ENCODE peak calls at places on chromosomes 2 and 18, in nine cellular contexts. Z is A549, F is OCI-LY7, Q is HepG2, V is IMR-90, C is PC-9, A is fibroblast of lung, I is GM23338, R is neural progenitor cell. W is an unnamed sample.

GRCh38 chr2:147572622-147573021 is 272.2 kb upstream of the ACVR2A start:
- DNase-seq in R (no peak), Q (no peak), A (no peak), I (no peak), C (no peak), Z (no peak), V (no peak), F (no peak), W (peak)

GRCh38 chr18:68763082-68763481 is 34.8 kb upstream of the CCDC102B start:
- DNase-seq in R (no peak), F (no peak), Q (no peak), Z (no peak), A (peak), I (no peak), V (peak), C (no peak), W (peak)

GRCh38 chr18:377088-377487 is 109.2 kb upstream of the THOC1 start:
- DNase-seq in Z (no peak), F (no peak), C (no peak), I (peak), A (no peak), V (no peak), Q (no peak), R (no peak), W (no peak)

GRCh38 chr2:212416126-212416525 is 122.5 kb downstream of the ERBB4 start:
- DNase-seq in R (no peak), A (no peak), Q (no peak), C (no peak), Z (no peak), I (no peak), F (no peak), V (no peak), W (no peak)

GRCh38 chr2:240920783-240921231 is 14.7 kb downstream of the CROCC2 start:
- DNase-seq in V (no peak), C (no peak), R (no peak), A (no peak), F (no peak), I (no peak), Q (no peak), Z (no peak), W (no peak)

GRCh38 chr2:171128461-171128860 is 32.2 kb downstream of the TLK1 start:
- DNase-seq in Q (no peak), R (no peak), I (no peak), F (no peak), A (no peak), C (no peak), V (no peak), Z (no peak), W (no peak)

GRCh38 chr2:150983498-150983897 is 278.2 kb downstream of the RBM43 start:
- DNase-seq in Q (no peak), I (peak), C (no peak), V (no peak), F (no peak), R (no peak), Z (no peak), A (no peak), W (no peak)

GRCh38 chr2:28902584-28902983 is 8.1 kb downstream of the WDR43 start:
- DNase-seq in C (no peak), V (no peak), I (no peak), A (no peak), F (no peak), Q (no peak), Z (no peak), R (no peak), W (no peak)

GRCh38 chr2:117027646-117028045 is 786.8 kb upstream of the DDX18 start:
- DNase-seq in I (no peak), A (no peak), Q (no peak), V (no peak), C (no peak), R (no peak), Z (no peak), F (no peak), W (no peak)

GRCh38 chr18:28208268-28208667 is 31.3 kb upstream of the CDH2 start:
- DNase-seq in Z (no peak), I (no peak), F (no peak), R (no peak), A (no peak), Q (no peak), C (no peak), V (no peak), W (no peak)

GRCh38 chr2:170847716-170848115 is 31.0 kb downstream of the GAD1 start:
- DNase-seq in V (no peak), A (no peak), C (no peak), R (no peak), Z (no peak), Q (no peak), F (no peak), I (no peak), W (no peak)

GRCh38 chr2:241025639-241026038 is 27.2 kb downstream of the SNED1 start:
- DNase-seq in Z (no peak), I (no peak), V (no peak), Q (no peak), R (no peak), A (no peak), F (no peak), C (no peak), W (no peak)

GRCh38 chr2:186991766-186992417 is 142.9 kb upstream of the ZSWIM2 start:
- DNase-seq in R (no peak), V (no peak), F (no peak), Z (no peak), C (no peak), Q (no peak), I (no peak), A (no peak), W (peak)

GRCh38 chr18:12842459-12843380 is 41.3 kb downstream of the PTPN2 start:
- DNase-seq in V (no peak), C (no peak), Q (no peak), A (peak), F (no peak), Z (no peak), I (peak), R (no peak), W (no peak)

GRCh38 chr2:26482211-26483026 is 4.5 kb upstream of the OTOF start:
- DNase-seq in R (no peak), I (no peak), C (no peak), Q (no peak), F (no peak), A (no peak), Z (no peak), V (no peak), W (no peak)

GRCh38 chr2:158931577-158931976 is 36.9 kb upstream of the TANC1 start:
- DNase-seq in Z (no peak), V (peak), A (peak), R (no peak), C (no peak), F (no peak), Q (no peak), I (no peak), W (peak)

GRCh38 chr2:241908686-241909420 is 39.3 kb downstream of the RTP5 start:
- DNase-seq in A (no peak), Q (no peak), R (no peak), C (peak), Z (no peak), V (no peak), F (no peak), I (no peak), W (no peak)

GRCh38 chr2:42172566-42172965 is 3.4 kb downstream of the EML4 start:
- DNase-seq in A (no peak), I (no peak), V (no peak), Z (no peak), F (no peak), Q (no peak), C (no peak), R (no peak), W (no peak)

GRCh38 chr18:50696929-50697328 is 122.9 kb downstream of the MRO start:
- DNase-seq in F (no peak), R (no peak), Q (no peak), C (no peak), Z (no peak), A (no peak), I (peak), V (no peak), W (no peak)

GRCh38 chr18:42373584-42373983 is 418.6 kb downstream of the PIK3C3 start:
- DNase-seq in A (no peak), Z (no peak), C (no peak), F (no peak), Q (no peak), R (no peak), I (no peak), V (no peak), W (no peak)

GRCh38 chr2:205769494-205769848 is 87.2 kb downstream of the NRP2 start:
- DNase-seq in Z (no peak), A (peak), C (no peak), R (no peak), V (peak), Q (no peak), F (no peak), I (no peak), W (peak)

GRCh38 chr2:212611026-212611425 is 72.4 kb upstream of the ERBB4 start:
- DNase-seq in C (no peak), V (no peak), A (no peak), F (no peak), Z (no peak), R (no peak), Q (no peak), I (no peak), W (no peak)

GRCh38 chr2:160270571-160271113 is 70.6 kb upstream of the ITGB6 start:
- DNase-seq in F (no peak), Z (peak), A (peak), R (no peak), I (peak), C (no peak), Q (no peak), V (no peak), W (no peak)

GRCh38 chr2:204967199-204967995 is 422.1 kb downstream of the PARD3B start:
- DNase-seq in Z (no peak), Q (no peak), F (no peak), I (no peak), C (no peak), V (no peak), A (peak), R (no peak), W (no peak)

GRCh38 chr18:47507651-47508050 is 256.2 kb upstream of the SKOR2 start:
- DNase-seq in A (no peak), C (no peak), I (no peak), V (no peak), F (no peak), R (no peak), Z (no peak), Q (no peak), W (no peak)

GRCh38 chr2:173050684-173051083 is 25.0 kb upstream of the MAP3K20 start:
- DNase-seq in Z (no peak), V (no peak), I (no peak), Q (no peak), C (no peak), F (no peak), R (no peak), A (no peak), W (peak)

GRCh38 chr2:173051463-173051862 is 24.2 kb upstream of the MAP3K20 start:
- DNase-seq in Q (no peak), I (no peak), Z (no peak), R (no peak), C (peak), F (no peak), A (no peak), V (no peak), W (peak)

GRCh38 chr2:173048530-173048900 is 27.1 kb upstream of the MAP3K20 start:
- DNase-seq in V (no peak), Z (no peak), I (no peak), F (no peak), A (no peak), Q (no peak), C (no peak), R (no peak), W (no peak)

GRCh38 chr2:173049732-173050314 is 25.8 kb upstream of the MAP3K20 start:
- DNase-seq in V (no peak), F (no peak), I (no peak), R (no peak), A (no peak), C (no peak), Q (no peak), Z (no peak), W (no peak)

GRCh38 chr2:173048901-173049661 is 26.6 kb upstream of the MAP3K20 start:
- DNase-seq in A (peak), Q (peak), F (no peak), I (no peak), C (peak), V (peak), R (no peak), Z (peak), W (peak)
- H3K4me2 ChIP-seq in A (peak), Q (peak), F (no peak), I (no peak), C (peak), V (peak), R (no peak), Z (peak), W (peak)

DNA sequence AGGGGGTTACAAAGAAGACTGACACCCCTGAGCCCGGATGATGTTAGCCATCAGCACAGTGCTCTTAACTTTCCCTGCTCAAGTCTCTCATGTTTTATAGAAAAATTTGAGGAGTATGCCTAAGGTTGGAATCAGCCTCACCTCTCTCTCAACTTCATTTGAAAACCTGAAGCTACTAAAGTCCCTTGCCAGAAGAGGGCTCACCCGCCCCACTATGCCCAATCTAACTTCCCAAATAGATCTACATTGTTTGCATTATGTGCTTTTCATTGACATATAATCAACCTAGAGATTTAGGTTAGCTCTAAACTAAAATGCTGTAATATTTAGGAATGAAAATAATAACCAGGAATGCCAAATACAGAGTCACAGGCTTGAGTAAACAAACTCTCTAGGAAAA is 305.4 kb downstream of the NCKAP5 start:
- DNase-seq in I (peak), R (peak), C (no peak), F (no peak), A (no peak), Q (no peak), Z (peak), V (no peak), W (peak)
- TF ChIP-seq CTCF in I (peak), R (peak), C (no peak), F (peak), A (peak), Q (no peak), Z (peak), V (peak), W (peak)

GRCh38 chr2:105788670-105789290 is 44.1 kb downstream of the NCK2 start:
- DNase-seq in Q (no peak), F (no peak), R (no peak), Z (no peak), C (no peak), A (peak), I (no peak), V (peak), W (no peak)

GRCh38 chr2:105787376-105788318 is 42.9 kb downstream of the NCK2 start:
- DNase-seq in F (peak), I (no peak), V (no peak), R (no peak), Z (no peak), C (no peak), Q (no peak), A (no peak), W (peak)

GRCh38 chr2:105790467-105791118 is 45.9 kb downstream of the NCK2 start:
- DNase-seq in F (no peak), A (no peak), Z (no peak), Q (no peak), C (no peak), V (no peak), I (no peak), R (no peak), W (peak)

GRCh38 chr2:105791229-105791628 is 46.5 kb downstream of the NCK2 start:
- DNase-seq in A (no peak), C (no peak), V (no peak), Z (no peak), F (no peak), R (no peak), Q (no peak), I (no peak), W (no peak)

DNA sequence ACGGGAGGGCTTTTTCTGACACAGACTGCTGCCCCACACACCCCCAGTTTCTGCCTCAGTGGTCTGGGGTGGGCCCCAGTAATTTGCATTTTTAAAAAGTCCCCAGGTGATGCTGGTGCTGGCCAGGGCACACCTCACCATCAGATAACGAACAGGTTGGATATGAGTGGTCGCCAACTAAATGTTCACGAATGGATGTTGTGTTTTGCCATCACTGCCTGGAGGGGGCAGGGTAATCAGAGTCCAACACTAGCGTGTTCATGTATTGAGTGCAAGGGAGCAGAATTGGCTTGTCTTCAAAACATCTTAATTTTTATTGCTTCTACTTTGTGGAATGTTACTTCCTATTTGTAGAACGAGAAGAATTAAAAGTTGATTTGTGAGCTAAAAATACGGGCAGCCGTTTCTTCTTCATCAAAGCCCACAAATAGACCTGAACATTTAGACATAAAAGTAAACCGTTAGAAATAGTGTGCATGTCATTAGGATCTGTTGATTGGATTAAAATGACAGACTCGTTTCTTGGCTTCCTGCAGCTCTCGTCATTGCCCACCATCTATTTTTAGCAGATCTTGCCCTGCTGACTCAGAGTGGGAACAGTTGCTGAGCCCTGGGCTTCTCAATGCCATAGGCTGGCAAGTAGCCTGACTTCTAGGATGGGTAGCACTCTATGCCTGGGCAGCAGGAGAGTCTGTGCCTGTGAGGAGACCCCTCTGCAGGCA is 45.2 kb downstream of the NCK2 start:
- DNase-seq in F (peak), V (peak), Z (no peak), C (no peak), R (no peak), Q (no peak), I (no peak), A (peak), W (peak)
- H3K4me2 ChIP-seq in F (peak), V (peak), Z (no peak), C (no peak), R (no peak), Q (no peak), I (peak), A (peak), W (peak)

DNA sequence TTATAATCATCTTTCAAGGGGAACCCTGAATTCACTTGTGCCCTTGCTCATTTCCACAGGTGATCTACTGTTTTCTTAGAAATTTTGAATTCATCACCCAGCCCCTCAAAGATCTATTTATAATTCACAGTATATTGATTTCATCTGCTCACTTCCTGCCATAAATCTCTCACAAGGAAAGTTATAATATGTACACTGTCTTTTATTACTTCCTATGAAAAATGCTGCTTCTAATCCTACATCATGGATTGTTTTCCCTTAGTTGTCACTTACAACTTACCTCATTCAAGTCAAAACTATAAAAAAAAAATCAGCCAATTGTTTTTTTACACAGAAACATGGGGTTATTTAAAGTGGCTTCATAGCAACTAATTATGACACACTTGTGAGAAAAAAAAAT is 1443.0 kb downstream of the LRP1B start:
- DNase-seq in I (no peak), A (no peak), F (no peak), R (no peak), Q (no peak), Z (no peak), V (no peak), C (no peak), W (no peak)
- TF ChIP-seq CTCF in I (no peak), A (no peak), F (no peak), R (no peak), Q (no peak), Z (no peak), V (no peak), C (no peak), W (no peak)

DNA sequence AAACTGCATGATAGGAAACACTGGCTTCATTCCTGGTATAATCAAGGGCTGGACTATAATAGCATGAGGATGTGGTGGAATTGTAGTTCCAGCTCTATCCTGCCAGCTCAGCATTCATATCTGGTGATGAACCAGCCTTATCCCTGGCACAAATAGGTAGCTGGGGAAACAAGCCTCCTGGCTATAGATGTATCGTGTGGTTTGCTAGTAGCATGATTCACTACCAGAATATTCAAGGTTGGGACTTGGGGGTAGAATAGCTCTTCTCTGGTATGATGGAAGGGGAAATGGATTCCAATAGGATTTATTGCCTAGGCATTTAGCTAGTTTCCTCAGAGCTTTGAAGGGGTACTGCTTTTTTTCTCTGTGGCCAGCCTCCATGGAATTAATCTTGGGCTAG is 532.8 kb downstream of the FBXO15 start:
- DNase-seq in C (peak), R (no peak), A (peak), F (no peak), Q (no peak), Z (peak), V (peak), I (no peak), W (peak)
- H3K4me2 ChIP-seq in C (no peak), R (no peak), A (peak), F (no peak), Q (no peak), Z (no peak), V (peak), I (no peak), W (peak)

GRCh38 chr2:61900246-61900645 is 5.2 kb upstream of the COMMD1 start:
- DNase-seq in A (peak), I (no peak), Z (no peak), R (no peak), C (no peak), F (no peak), Q (no peak), V (peak), W (no peak)

DNA sequence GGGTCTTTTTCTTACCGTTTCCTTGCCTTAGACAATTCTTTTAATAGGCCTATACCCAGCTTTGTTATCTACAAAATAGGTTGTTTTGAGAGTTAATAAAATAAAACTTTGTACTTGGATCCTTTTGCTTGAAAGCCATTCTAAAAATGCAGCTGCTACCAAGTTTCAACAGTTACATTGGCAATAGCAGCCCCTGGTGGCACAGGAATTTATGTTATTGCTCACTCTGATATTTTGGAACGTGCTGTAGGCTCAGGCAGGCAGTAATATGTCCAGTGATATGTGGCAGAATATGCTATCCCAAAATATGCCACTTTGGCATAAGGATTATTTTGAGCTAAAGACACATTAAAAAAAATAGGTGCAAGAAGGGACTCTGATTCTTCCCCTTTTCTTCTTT is 6.7 kb upstream of the COMMD1 start:
- DNase-seq in I (peak), A (no peak), R (no peak), V (peak), Z (peak), F (peak), Q (peak), C (no peak), W (peak)
- TF ChIP-seq CTCF in I (peak), A (peak), R (peak), V (peak), Z (peak), F (peak), Q (peak), C (peak), W (peak)

GRCh38 chr2:127092306-127092705 is 14.6 kb downstream of the BIN1 start:
- DNase-seq in I (no peak), V (no peak), Q (no peak), Z (no peak), R (no peak), A (no peak), C (no peak), F (no peak), W (no peak)
- H3K4me2 ChIP-seq in I (no peak), V (no peak), Q (no peak), Z (no peak), R (no peak), A (no peak), C (peak), F (no peak), W (no peak)

DNA sequence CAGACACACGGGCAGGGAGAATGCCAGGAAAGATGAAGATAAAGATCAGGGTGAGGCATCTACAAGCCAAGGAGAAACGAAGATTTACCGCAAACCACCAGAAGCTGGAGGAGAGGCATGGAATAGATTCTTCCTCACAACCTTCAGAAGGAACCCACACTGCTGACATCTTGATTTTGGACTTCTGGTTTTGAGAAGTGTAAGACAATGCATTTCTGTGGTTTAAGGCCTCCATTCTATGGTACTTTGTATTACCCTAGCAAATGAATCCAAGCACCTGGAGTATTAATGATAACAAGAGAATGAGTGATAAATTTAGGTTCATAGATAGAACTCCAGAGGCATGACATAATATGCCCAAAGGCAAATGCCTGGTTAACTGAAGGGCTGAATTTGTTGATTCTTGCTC is 11.8 kb upstream of the FN1 start:
- DNase-seq in V (no peak), A (peak), F (no peak), Q (no peak), Z (no peak), C (no peak), R (no peak), I (no peak), W (no peak)
- TF ChIP-seq CTCF in V (no peak), A (no peak), F (no peak), Q (no peak), Z (no peak), C (no peak), R (no peak), I (no peak), W (no peak)

W was measured in PC-3.